ENCODE peak calls at places on chromosome 16, in seven cellular contexts. One of them, this sample, is unnamed.

GRCh38 chr16:61887903-61888302 is 148.3 kb downstream of the CDH8 start:
- DNase-seq in AG08395: peak
- DNase-seq in WTC11: no peak
- DNase-seq in tibial nerve: no peak
- DNase-seq in NCI-H774: no peak
- DNase-seq in stimulated activated CD4-positive, alpha-beta T cell treated with anti-CD3 and anti-CD28 coated beads, Interleukin-15, amount 100 ng/mL, for 24 hours: no peak
- DNase-seq in GF-D8: peak
- DNase-seq in this sample: no peak

GRCh38 chr16:12314786-12315185 is 338.3 kb downstream of the SNX29 start:
- DNase-seq in AG08395: no peak
- DNase-seq in WTC11: no peak
- DNase-seq in tibial nerve: no peak
- DNase-seq in NCI-H774: no peak
- DNase-seq in stimulated activated CD4-positive, alpha-beta T cell treated with anti-CD3 and anti-CD28 coated beads, Interleukin-15, amount 100 ng/mL, for 24 hours: no peak
- DNase-seq in GF-D8: no peak
- DNase-seq in this sample: no peak

GRCh38 chr16:30369091-30369937 is 980 bp downstream of the TBC1D10B start:
- DNase-seq in AG08395: no peak
- DNase-seq in WTC11: no peak
- DNase-seq in tibial nerve: no peak
- DNase-seq in NCI-H774: no peak
- DNase-seq in stimulated activated CD4-positive, alpha-beta T cell treated with anti-CD3 and anti-CD28 coated beads, Interleukin-15, amount 100 ng/mL, for 24 hours: peak
- DNase-seq in GF-D8: no peak
- DNase-seq in this sample: no peak

GRCh38 chr16:81469183-81469677 is 24.6 kb downstream of the CMIP start:
- DNase-seq in AG08395: no peak
- DNase-seq in WTC11: no peak
- DNase-seq in tibial nerve: no peak
- DNase-seq in NCI-H774: no peak
- DNase-seq in stimulated activated CD4-positive, alpha-beta T cell treated with anti-CD3 and anti-CD28 coated beads, Interleukin-15, amount 100 ng/mL, for 24 hours: peak
- DNase-seq in GF-D8: no peak
- DNase-seq in this sample: no peak

GRCh38 chr16:64196444-64196843 is 925.4 kb downstream of the CDH11 start:
- DNase-seq in AG08395: no peak
- DNase-seq in WTC11: no peak
- DNase-seq in tibial nerve: no peak
- DNase-seq in NCI-H774: no peak
- DNase-seq in stimulated activated CD4-positive, alpha-beta T cell treated with anti-CD3 and anti-CD28 coated beads, Interleukin-15, amount 100 ng/mL, for 24 hours: no peak
- DNase-seq in GF-D8: no peak
- DNase-seq in this sample: peak

GRCh38 chr16:28320741-28321140 is 28.4 kb downstream of the SBK1 start:
- DNase-seq in AG08395: no peak
- DNase-seq in WTC11: no peak
- DNase-seq in tibial nerve: no peak
- DNase-seq in NCI-H774: no peak
- DNase-seq in stimulated activated CD4-positive, alpha-beta T cell treated with anti-CD3 and anti-CD28 coated beads, Interleukin-15, amount 100 ng/mL, for 24 hours: no peak
- DNase-seq in GF-D8: no peak
- DNase-seq in this sample: no peak

GRCh38 chr16:48105976-48106375 is 49.8 kb downstream of the ABCC12 start:
- DNase-seq in AG08395: no peak
- DNase-seq in WTC11: no peak
- DNase-seq in tibial nerve: no peak
- DNase-seq in NCI-H774: no peak
- DNase-seq in stimulated activated CD4-positive, alpha-beta T cell treated with anti-CD3 and anti-CD28 coated beads, Interleukin-15, amount 100 ng/mL, for 24 hours: no peak
- DNase-seq in GF-D8: no peak
- DNase-seq in this sample: no peak

GRCh38 chr16:70724146-70725023 is 38.5 kb upstream of the MTSS2 start:
- DNase-seq in AG08395: no peak
- DNase-seq in WTC11: no peak
- DNase-seq in tibial nerve: no peak
- DNase-seq in NCI-H774: no peak
- DNase-seq in stimulated activated CD4-positive, alpha-beta T cell treated with anti-CD3 and anti-CD28 coated beads, Interleukin-15, amount 100 ng/mL, for 24 hours: no peak
- DNase-seq in GF-D8: no peak
- DNase-seq in this sample: no peak

GRCh38 chr16:83574388-83574787 is 233.4 kb upstream of the HSBP1 start:
- DNase-seq in AG08395: peak
- DNase-seq in WTC11: peak
- DNase-seq in tibial nerve: no peak
- DNase-seq in NCI-H774: no peak
- DNase-seq in stimulated activated CD4-positive, alpha-beta T cell treated with anti-CD3 and anti-CD28 coated beads, Interleukin-15, amount 100 ng/mL, for 24 hours: no peak
- DNase-seq in GF-D8: no peak
- DNase-seq in this sample: peak

GRCh38 chr16:52825882-52826281 is 226.8 kb downstream of the CHD9NB start:
- DNase-seq in AG08395: no peak
- DNase-seq in WTC11: no peak
- DNase-seq in tibial nerve: no peak
- DNase-seq in NCI-H774: no peak
- DNase-seq in stimulated activated CD4-positive, alpha-beta T cell treated with anti-CD3 and anti-CD28 coated beads, Interleukin-15, amount 100 ng/mL, for 24 hours: no peak
- DNase-seq in GF-D8: no peak
- DNase-seq in this sample: no peak

This sample was measured in fibroblast of gingiva.